ENCODE peak calls at places on chromosomes 16 and 17, in ten cellular contexts. F, N, Q, O, U, B, C, I, G and E are unnamed samples. For H3K27me3, the result is how much of the 10 kb centered on the place peaks cover.

GRCh38 chr17:52648995-52649394 is 490.5 kb upstream of the CA10 start:
- DNase-seq in F (no peak), N (no peak), Q (no peak), O (no peak), U (no peak), B (peak), C (no peak), I (no peak), G (no peak), E (peak)

GRCh38 chr17:40320771-40321501 is 12.0 kb downstream of the RARA start:
- DNase-seq in F (no peak), N (peak), Q (peak), O (no peak), U (peak), B (no peak), C (no peak), I (no peak), G (peak), E (peak)

GRCh38 chr16:47592232-47592631 is 131.1 kb downstream of the PHKB start:
- DNase-seq in F (no peak), N (no peak), Q (no peak), O (no peak), U (no peak), B (no peak), C (no peak), I (no peak), G (no peak), E (no peak)

GRCh38 chr16:31083081-31083480 is 5.7 kb downstream of the PRSS53 start:
- DNase-seq in F (no peak), N (no peak), Q (no peak), O (no peak), U (no peak), B (peak), C (no peak), I (no peak), G (no peak), E (no peak)

GRCh38 chr17:48202945-48203344 is 95.4 kb downstream of the SNX11 start:
- DNase-seq in F (no peak), N (no peak), Q (no peak), O (no peak), U (no peak), B (no peak), C (no peak), I (no peak), G (no peak), E (no peak)

GRCh38 chr16:65034915-65035314 is 86.9 kb downstream of the CDH11 start:
- DNase-seq in F (no peak), N (no peak), Q (no peak), O (no peak), U (no peak), B (no peak), C (no peak), I (no peak), G (no peak), E (no peak)

GRCh38 chr17:73952136-73952497 is 251.4 kb upstream of the RPL38 start:
- DNase-seq in F (no peak), N (no peak), Q (no peak), O (no peak), U (no peak), B (peak), C (peak), I (no peak), G (no peak), E (no peak)

GRCh38 chr16:527015-527903 is at the start of gene CAPN15:
- DNase-seq in F (peak), N (peak), Q (peak), O (peak), U (peak), B (peak), C (peak), I (peak), G (peak), E (peak)

GRCh38 chr17:59451706-59452105 is 113.7 kb upstream of the DHX40 start:
- DNase-seq in F (no peak), N (no peak), Q (no peak), O (no peak), U (no peak), B (peak), C (no peak), I (peak), G (no peak), E (no peak)

GRCh38 chr17:82915010-82915696 is 75.3 kb upstream of the ZNF750 start:
- DNase-seq in F (no peak), N (no peak), Q (no peak), O (no peak), U (no peak), B (no peak), C (no peak), I (no peak), G (no peak), E (no peak)

GRCh38 chr16:14562691-14563491 is 67.2 kb downstream of the PARN start:
- DNase-seq in F (no peak), N (no peak), Q (peak), O (no peak), U (no peak), B (peak), C (no peak), I (peak), G (no peak), E (peak)

GRCh38 chr16:30721606-30722005 is 22.6 kb downstream of the SRCAP start:
- DNase-seq in F (no peak), N (no peak), Q (no peak), O (no peak), U (no peak), B (no peak), C (no peak), I (peak), G (no peak), E (no peak)

GRCh38 chr16:30802971-30803370 is 16.0 kb upstream of the ZNF629 start:
- DNase-seq in F (no peak), N (no peak), Q (no peak), O (no peak), U (no peak), B (no peak), C (no peak), I (no peak), G (no peak), E (no peak)

GRCh38 chr16:14399397-14400284 is 230.4 kb downstream of the PARN start:
- DNase-seq in F (peak), N (no peak), Q (peak), O (peak), U (peak), B (peak), C (peak), I (peak), G (peak), E (peak)

GRCh38 chr16:14502932-14503741 is 126.9 kb downstream of the PARN start:
- DNase-seq in F (no peak), N (no peak), Q (no peak), O (peak), U (no peak), B (no peak), C (no peak), I (peak), G (no peak), E (no peak)

GRCh38 chr17:15442316-15443185 is 24.9 kb downstream of the CDRT4 start:
- DNase-seq in F (no peak), N (no peak), Q (no peak), O (no peak), U (no peak), B (no peak), C (no peak), I (no peak), G (no peak), E (no peak)

GRCh38 chr16:1357906-1358566 is 6.3 kb downstream of the GNPTG start:
- DNase-seq in F (peak), N (no peak), Q (no peak), O (no peak), U (no peak), B (no peak), C (no peak), I (no peak), G (no peak), E (no peak)

GRCh38 chr16:75762746-75763145 is 36.5 kb upstream of the CPHXL start:
- DNase-seq in F (no peak), N (no peak), Q (no peak), O (no peak), U (no peak), B (no peak), C (no peak), I (no peak), G (no peak), E (no peak)

GRCh38 chr16:180921-181667 is 835 bp downstream of the HBQ1 start:
- DNase-seq in F (peak), N (peak), Q (peak), O (peak), U (peak), B (peak), C (peak), I (peak), G (peak), E (peak)

GRCh38 chr16:69113216-69113615 is 7.8 kb downstream of the HAS3 start:
- DNase-seq in F (no peak), N (no peak), Q (no peak), O (no peak), U (no peak), B (no peak), C (no peak), I (no peak), G (no peak), E (no peak)

GRCh38 chr17:40069751-40070643 is 7.2 kb downstream of the THRA start:
- DNase-seq in F (no peak), N (no peak), Q (peak), O (no peak), U (no peak), B (peak), C (peak), I (no peak), G (no peak), E (no peak)

GRCh38 chr17:76394166-76394565 is 9.8 kb downstream of the SPHK1 start:
- DNase-seq in F (no peak), N (no peak), Q (no peak), O (no peak), U (no peak), B (no peak), C (no peak), I (peak), G (no peak), E (no peak)

GRCh38 chr16:27529962-27530361 is 19.8 kb downstream of the GTF3C1 start:
- DNase-seq in F (no peak), N (no peak), Q (no peak), O (no peak), U (no peak), B (no peak), C (no peak), I (peak), G (no peak), E (no peak)

GRCh38 chr17:30554839-30555751 is 77.9 kb downstream of the GOSR1 start:
- DNase-seq in F (peak), N (peak), Q (no peak), O (no peak), U (no peak), B (no peak), C (peak), I (no peak), G (no peak), E (peak)

GRCh38 chr17:67431210-67432015 is 54.3 kb downstream of the PITPNC1 start:
- DNase-seq in F (peak), N (no peak), Q (no peak), O (peak), U (no peak), B (peak), C (no peak), I (peak), G (no peak), E (no peak)

GRCh38 chr16:19555938-19556778 is 655 bp downstream of the VPS35L start:
- DNase-seq in F (peak), N (no peak), Q (no peak), O (no peak), U (no peak), B (peak), C (peak), I (peak), G (no peak), E (no peak)

GRCh38 chr16:87856796-87857228 is 12.5 kb downstream of the SLC7A5 start:
- DNase-seq in F (no peak), N (no peak), Q (no peak), O (no peak), U (no peak), B (no peak), C (no peak), I (no peak), G (no peak), E (no peak)

GRCh38 chr17:17032131-17032692 is 10.0 kb upstream of the MPRIP start:
- DNase-seq in F (no peak), N (peak), Q (peak), O (no peak), U (no peak), B (peak), C (peak), I (peak), G (peak), E (peak)

GRCh38 chr17:75720656-75721462 is at the start of gene ITGB4:
- DNase-seq in F (peak), N (peak), Q (no peak), O (peak), U (no peak), B (peak), C (no peak), I (peak), G (no peak), E (peak)

GRCh38 chr16:71933017-71933416 is 37.7 kb downstream of the IST1 start:
- DNase-seq in F (no peak), N (no peak), Q (no peak), O (no peak), U (no peak), B (no peak), C (no peak), I (no peak), G (no peak), E (no peak)

GRCh38 chr17:3891626-3892094 is 1.2 kb downstream of the CAMKK1 start:
- DNase-seq in F (no peak), N (no peak), Q (no peak), O (no peak), U (no peak), B (no peak), C (no peak), I (no peak), G (no peak), E (no peak)

GRCh38 chr16:56640076-56640475 is 1.6 kb downstream of the MT1A start:
- DNase-seq in F (no peak), N (no peak), Q (no peak), O (no peak), U (no peak), B (no peak), C (no peak), I (no peak), G (no peak), E (no peak)

GRCh38 chr16:56636616-56637413 is 1.7 kb upstream of the MT1A start:
- DNase-seq in F (no peak), N (no peak), Q (no peak), O (no peak), U (no peak), B (no peak), C (no peak), I (no peak), G (no peak), E (no peak)

GRCh38 chr16:56637814-56638750 is at the start of gene MT1A:
- DNase-seq in F (no peak), N (peak), Q (peak), O (no peak), U (peak), B (peak), C (no peak), I (no peak), G (peak), E (peak)

GRCh38 chr16:56641166-56641565 is 2.7 kb downstream of the MT1A start:
- DNase-seq in F (no peak), N (no peak), Q (no peak), O (no peak), U (no peak), B (no peak), C (no peak), I (no peak), G (no peak), E (no peak)

GRCh38 chr16:56639045-56639444 is 579 bp downstream of the MT1A start:
- DNase-seq in F (no peak), N (no peak), Q (no peak), O (no peak), U (no peak), B (no peak), C (no peak), I (no peak), G (no peak), E (no peak)
- H3K27me3 ChIP-seq in F (under half), N (half or more), Q (under half), O (under half), U (under half), B (half or more), C (half or more), I (under half), G (under half), E (under half)

GRCh38 chr16:23504076-23504452 is 6.2 kb downstream of the GGA2 start:
- DNase-seq in F (no peak), N (peak), Q (no peak), O (no peak), U (no peak), B (peak), C (no peak), I (peak), G (peak), E (no peak)

GRCh38 chr16:23505180-23505665 is 5.1 kb downstream of the GGA2 start:
- DNase-seq in F (no peak), N (no peak), Q (no peak), O (no peak), U (no peak), B (no peak), C (no peak), I (no peak), G (no peak), E (no peak)

GRCh38 chr16:23506606-23506994 is 3.7 kb downstream of the GGA2 start:
- DNase-seq in F (no peak), N (no peak), Q (no peak), O (peak), U (no peak), B (no peak), C (no peak), I (no peak), G (no peak), E (no peak)

GRCh38 chr16:23504453-23505179 is 5.7 kb downstream of the GGA2 start:
- DNase-seq in F (peak), N (peak), Q (no peak), O (peak), U (no peak), B (peak), C (no peak), I (peak), G (peak), E (peak)

GRCh38 chr16:23505942-23506605 is 4.2 kb downstream of the GGA2 start:
- DNase-seq in F (no peak), N (no peak), Q (no peak), O (no peak), U (no peak), B (no peak), C (no peak), I (no peak), G (no peak), E (no peak)
- TF ChIP-seq CTCF in F (no peak), N (no peak), Q (no peak), O (peak), U (no peak), B (no peak), C (no peak), I (peak), G (no peak), E (no peak)

GRCh38 chr16:79299154-79299799 is 301.3 kb downstream of the MAF start:
- DNase-seq in F (no peak), N (no peak), Q (no peak), O (no peak), U (no peak), B (no peak), C (no peak), I (no peak), G (no peak), E (peak)

GRCh38 chr16:79297805-79298204 is 302.7 kb downstream of the MAF start:
- DNase-seq in F (no peak), N (no peak), Q (no peak), O (no peak), U (no peak), B (no peak), C (no peak), I (no peak), G (no peak), E (no peak)

GRCh38 chr16:79297297-79297696 is 303.2 kb downstream of the MAF start:
- DNase-seq in F (no peak), N (no peak), Q (no peak), O (no peak), U (no peak), B (no peak), C (no peak), I (no peak), G (no peak), E (no peak)

GRCh38 chr16:79296491-79296890 is 304.0 kb downstream of the MAF start:
- DNase-seq in F (no peak), N (no peak), Q (no peak), O (no peak), U (no peak), B (no peak), C (no peak), I (no peak), G (no peak), E (no peak)

DNA sequence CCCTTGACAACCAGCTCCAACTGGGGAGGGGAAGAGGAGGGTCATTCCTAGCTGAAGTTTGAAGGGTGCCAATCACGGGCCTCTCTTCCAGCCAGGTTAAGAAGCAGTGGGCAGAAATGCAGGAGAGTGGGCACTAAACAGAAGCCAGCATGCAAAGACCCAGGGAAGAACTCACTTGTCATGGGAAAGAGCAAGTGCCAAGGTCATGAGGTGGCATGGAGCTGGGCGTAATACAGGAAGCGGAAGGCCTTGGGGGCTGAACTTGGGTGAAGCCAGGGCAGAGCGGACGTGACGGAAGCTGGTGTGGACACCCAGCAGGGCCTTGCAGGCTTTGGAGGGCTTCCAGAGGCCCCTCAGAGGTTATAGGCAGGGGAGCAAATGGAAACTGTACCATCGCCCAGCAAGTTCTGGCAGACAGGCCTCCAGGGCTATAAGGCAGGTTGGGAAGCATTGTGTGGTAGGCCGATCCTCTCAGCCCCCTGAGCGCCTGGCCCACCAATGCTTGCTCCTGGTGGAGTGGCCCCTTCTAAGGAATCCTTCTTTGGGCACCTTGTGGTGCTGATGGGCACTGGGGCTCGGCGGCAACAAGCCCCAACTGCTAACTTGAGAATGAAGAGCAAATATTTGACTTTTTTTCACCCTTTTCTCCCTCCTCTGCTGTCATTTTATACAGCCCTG is 301.9 kb downstream of the MAF start:
- DNase-seq in F (no peak), N (no peak), Q (no peak), O (no peak), U (no peak), B (no peak), C (no peak), I (no peak), G (no peak), E (no peak)
- H3K27me3 ChIP-seq in F (under half), N (under half), Q (under half), O (under half), U (under half), B (under half), C (under half), I (under half), G (under half), E (under half)

DNA sequence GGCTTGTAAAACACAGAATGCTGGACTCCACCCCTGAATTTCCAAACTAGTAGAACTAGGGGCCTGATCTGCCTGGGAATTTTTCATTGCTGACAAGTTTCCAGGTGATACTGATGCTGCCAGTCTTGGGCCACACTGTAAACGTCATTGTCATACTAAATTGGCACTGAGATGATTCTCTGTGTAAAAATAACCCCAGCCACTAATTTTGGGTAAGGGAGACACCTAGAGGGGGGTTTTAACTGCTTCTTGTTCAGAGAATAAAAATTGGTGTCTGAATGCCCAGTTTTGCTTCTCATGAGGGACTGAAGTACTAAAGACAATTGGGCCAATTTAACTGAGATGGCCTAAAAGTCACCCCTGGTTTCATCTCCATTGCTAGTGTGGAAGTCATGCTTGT is 5.0 kb upstream of the CDH13 start:
- DNase-seq in F (no peak), N (no peak), Q (no peak), O (no peak), U (no peak), B (no peak), C (no peak), I (no peak), G (no peak), E (no peak)
- TF ChIP-seq CTCF in F (peak), N (no peak), Q (peak), O (no peak), U (no peak), B (peak), C (no peak), I (no peak), G (no peak), E (peak)

DNA sequence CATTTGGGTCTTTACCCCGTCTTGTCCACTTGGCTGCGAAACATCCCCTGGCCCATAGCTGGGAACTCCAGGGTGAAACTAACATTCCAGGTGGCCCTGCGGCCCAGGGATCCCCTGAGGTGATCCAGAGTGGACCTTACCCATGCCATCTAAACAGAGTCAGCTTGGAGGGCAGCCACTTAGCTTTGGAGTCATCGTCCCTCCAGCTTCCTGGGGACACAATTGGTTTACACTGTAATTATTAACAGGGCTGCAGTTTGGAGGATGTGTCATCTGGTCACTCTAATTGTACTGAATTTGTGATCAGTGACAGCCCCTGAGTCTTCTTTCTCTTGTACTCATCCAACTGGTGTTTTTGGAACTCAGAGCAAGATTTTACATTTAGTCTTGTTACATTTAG is 149.9 kb downstream of the ENGASE start:
- DNase-seq in F (no peak), N (no peak), Q (no peak), O (no peak), U (no peak), B (no peak), C (no peak), I (no peak), G (no peak), E (no peak)
- H3K27me3 ChIP-seq in F (under half), N (half or more), Q (under half), O (under half), U (half or more), B (under half), C (under half), I (under half), G (under half), E (under half)

GRCh38 chr17:8257801-8258200 is 8.7 kb downstream of the PFAS start:
- DNase-seq in F (no peak), N (no peak), Q (no peak), O (no peak), U (no peak), B (no peak), C (no peak), I (no peak), G (no peak), E (no peak)
- TF ChIP-seq CTCF in F (no peak), N (no peak), Q (no peak), O (no peak), U (no peak), B (no peak), C (no peak), I (no peak), G (no peak), E (no peak)